ENCODE peak calls at places on chromosomes 5 and 9, in nine cellular contexts. One of them, this sample, is unnamed.

GRCh38 chr5:16776611-16777251 is 159.4 kb downstream of the MYO10 start:
- DNase-seq in uterus: no peak
- DNase-seq in heart left ventricle: peak
- DNase-seq in lower leg skin: peak
- DNase-seq in IMR-90: no peak
- DNase-seq in upper lobe of left lung: no peak
- DNase-seq in Peyer's patch: no peak
- DNase-seq in spleen: no peak
- DNase-seq in gastrocnemius medialis: peak
- DNase-seq in this sample: no peak

GRCh38 chr9:15512889-15513288 is 2.1 kb upstream of the PSIP1 start:
- DNase-seq in uterus: no peak
- DNase-seq in heart left ventricle: no peak
- DNase-seq in lower leg skin: no peak
- DNase-seq in IMR-90: no peak
- DNase-seq in upper lobe of left lung: no peak
- DNase-seq in Peyer's patch: no peak
- DNase-seq in spleen: no peak
- DNase-seq in gastrocnemius medialis: no peak
- DNase-seq in this sample: no peak

GRCh38 chr5:72152506-72152905 is 45.2 kb downstream of the MAP1B start:
- DNase-seq in uterus: no peak
- DNase-seq in heart left ventricle: no peak
- DNase-seq in lower leg skin: no peak
- DNase-seq in IMR-90: peak
- DNase-seq in upper lobe of left lung: no peak
- DNase-seq in Peyer's patch: no peak
- DNase-seq in spleen: no peak
- DNase-seq in gastrocnemius medialis: no peak
- DNase-seq in this sample: no peak

GRCh38 chr5:143739741-143740140 is 72.2 kb upstream of the HMHB1 start:
- DNase-seq in uterus: no peak
- DNase-seq in heart left ventricle: no peak
- DNase-seq in lower leg skin: no peak
- DNase-seq in IMR-90: peak
- DNase-seq in upper lobe of left lung: no peak
- DNase-seq in Peyer's patch: no peak
- DNase-seq in spleen: no peak
- DNase-seq in gastrocnemius medialis: no peak
- DNase-seq in this sample: no peak

GRCh38 chr5:142298789-142299188 is 26.0 kb downstream of the SPRY4 start:
- DNase-seq in uterus: no peak
- DNase-seq in heart left ventricle: no peak
- DNase-seq in lower leg skin: no peak
- DNase-seq in IMR-90: no peak
- DNase-seq in upper lobe of left lung: no peak
- DNase-seq in Peyer's patch: no peak
- DNase-seq in spleen: no peak
- DNase-seq in gastrocnemius medialis: no peak
- DNase-seq in this sample: no peak

GRCh38 chr5:14178671-14179211 is 35.6 kb downstream of the TRIO start:
- DNase-seq in uterus: no peak
- DNase-seq in heart left ventricle: no peak
- DNase-seq in lower leg skin: no peak
- DNase-seq in IMR-90: peak
- DNase-seq in upper lobe of left lung: no peak
- DNase-seq in Peyer's patch: no peak
- DNase-seq in spleen: no peak
- DNase-seq in gastrocnemius medialis: no peak
- DNase-seq in this sample: peak

GRCh38 chr5:116600876-116601275 is 26.3 kb upstream of the SEMA6A start:
- DNase-seq in uterus: no peak
- DNase-seq in heart left ventricle: no peak
- DNase-seq in lower leg skin: no peak
- DNase-seq in IMR-90: peak
- DNase-seq in upper lobe of left lung: no peak
- DNase-seq in Peyer's patch: no peak
- DNase-seq in spleen: no peak
- DNase-seq in gastrocnemius medialis: no peak
- DNase-seq in this sample: no peak

GRCh38 chr9:4855861-4856260 is 63.1 kb downstream of the RCL1 start:
- DNase-seq in uterus: no peak
- DNase-seq in heart left ventricle: no peak
- DNase-seq in lower leg skin: no peak
- DNase-seq in IMR-90: peak
- DNase-seq in upper lobe of left lung: no peak
- DNase-seq in Peyer's patch: no peak
- DNase-seq in spleen: no peak
- DNase-seq in gastrocnemius medialis: no peak
- DNase-seq in this sample: no peak

GRCh38 chr9:13569706-13570423 is 290.4 kb upstream of the MPDZ start:
- DNase-seq in uterus: no peak
- DNase-seq in heart left ventricle: no peak
- DNase-seq in lower leg skin: no peak
- DNase-seq in IMR-90: no peak
- DNase-seq in upper lobe of left lung: no peak
- DNase-seq in Peyer's patch: no peak
- DNase-seq in spleen: no peak
- DNase-seq in gastrocnemius medialis: no peak
- DNase-seq in this sample: no peak

GRCh38 chr5:148416921-148417320 is 33.2 kb downstream of the FBXO38 start:
- DNase-seq in uterus: no peak
- DNase-seq in heart left ventricle: peak
- DNase-seq in lower leg skin: no peak
- DNase-seq in IMR-90: no peak
- DNase-seq in upper lobe of left lung: no peak
- DNase-seq in Peyer's patch: no peak
- DNase-seq in spleen: no peak
- DNase-seq in gastrocnemius medialis: peak
- DNase-seq in this sample: peak

GRCh38 chr9:71004196-71004595 is 117.2 kb downstream of the TRPM3 start:
- DNase-seq in uterus: no peak
- DNase-seq in heart left ventricle: no peak
- DNase-seq in lower leg skin: no peak
- DNase-seq in IMR-90: peak
- DNase-seq in upper lobe of left lung: no peak
- DNase-seq in Peyer's patch: no peak
- DNase-seq in spleen: no peak
- DNase-seq in gastrocnemius medialis: no peak
- DNase-seq in this sample: no peak

GRCh38 chr5:79742549-79743136 is 53.0 kb downstream of the CMYA5 start:
- DNase-seq in uterus: no peak
- DNase-seq in heart left ventricle: no peak
- DNase-seq in lower leg skin: no peak
- DNase-seq in IMR-90: no peak
- DNase-seq in upper lobe of left lung: no peak
- DNase-seq in Peyer's patch: no peak
- DNase-seq in spleen: no peak
- DNase-seq in gastrocnemius medialis: no peak
- DNase-seq in this sample: no peak

GRCh38 chr9:826500-827280 is 14.8 kb upstream of the DMRT1 start:
- DNase-seq in uterus: no peak
- DNase-seq in heart left ventricle: no peak
- DNase-seq in lower leg skin: no peak
- DNase-seq in IMR-90: no peak
- DNase-seq in upper lobe of left lung: no peak
- DNase-seq in Peyer's patch: peak
- DNase-seq in spleen: peak
- DNase-seq in gastrocnemius medialis: no peak
- DNase-seq in this sample: no peak
- TF ChIP-seq POLR2A in uterus: no peak
- TF ChIP-seq POLR2A in heart left ventricle: no peak
- TF ChIP-seq POLR2A in lower leg skin: no peak
- TF ChIP-seq POLR2A in IMR-90: no peak
- TF ChIP-seq POLR2A in upper lobe of left lung: no peak
- TF ChIP-seq POLR2A in Peyer's patch: no peak
- TF ChIP-seq POLR2A in spleen: no peak
- TF ChIP-seq POLR2A in gastrocnemius medialis: no peak
- TF ChIP-seq POLR2A in this sample: no peak

DNA sequence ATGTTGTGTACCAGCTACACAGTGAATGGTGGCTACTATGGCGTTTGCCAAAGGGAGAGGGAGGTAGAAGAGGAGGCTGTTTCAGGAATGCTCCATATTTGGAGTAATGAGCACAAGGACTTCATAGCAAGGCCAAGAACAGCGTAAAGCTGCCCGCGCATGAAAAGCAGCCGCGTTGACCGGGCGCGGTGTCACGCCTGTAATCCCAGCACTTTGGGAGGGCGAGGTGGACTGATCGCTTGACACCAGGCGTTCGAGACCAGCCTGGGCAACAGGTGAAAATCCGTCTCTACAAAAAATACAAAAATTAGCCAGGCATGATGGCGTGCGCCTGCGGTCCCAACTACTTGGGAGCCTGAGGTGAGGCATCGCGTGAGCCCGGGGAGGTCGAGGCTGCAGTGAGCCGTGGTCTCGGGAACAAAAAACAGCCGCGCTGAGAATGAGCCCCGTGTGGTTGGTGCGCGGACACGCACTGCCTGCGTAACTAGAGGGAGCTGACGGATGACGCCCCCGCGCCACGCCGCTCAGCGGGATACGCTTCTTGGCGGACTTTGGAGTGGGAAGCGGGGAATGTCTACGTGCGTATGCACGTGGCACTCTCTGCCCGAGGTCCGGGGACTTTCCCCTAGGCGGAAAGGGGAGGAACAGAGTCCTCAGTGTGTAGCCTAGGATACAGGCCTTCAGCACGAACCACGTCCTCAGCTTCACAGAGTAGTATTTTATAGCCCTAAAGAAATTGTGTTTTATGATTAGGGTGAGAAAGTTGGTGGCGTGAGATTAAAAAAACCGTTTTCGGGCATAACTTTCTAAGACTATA is at the start of gene RMRP:
- DNase-seq in uterus: peak
- DNase-seq in heart left ventricle: peak
- DNase-seq in lower leg skin: peak
- DNase-seq in IMR-90: peak
- DNase-seq in upper lobe of left lung: peak
- DNase-seq in Peyer's patch: peak
- DNase-seq in spleen: peak
- DNase-seq in gastrocnemius medialis: peak
- DNase-seq in this sample: peak
- TF ChIP-seq POLR2A in uterus: peak
- TF ChIP-seq POLR2A in heart left ventricle: peak
- TF ChIP-seq POLR2A in lower leg skin: no peak
- TF ChIP-seq POLR2A in IMR-90: no peak
- TF ChIP-seq POLR2A in upper lobe of left lung: peak
- TF ChIP-seq POLR2A in Peyer's patch: peak
- TF ChIP-seq POLR2A in spleen: peak
- TF ChIP-seq POLR2A in gastrocnemius medialis: peak
- TF ChIP-seq POLR2A in this sample: no peak

GRCh38 chr9:91896513-91897121 is 53.4 kb downstream of the ROR2 start:
- DNase-seq in uterus: peak
- DNase-seq in heart left ventricle: peak
- DNase-seq in lower leg skin: no peak
- DNase-seq in IMR-90: peak
- DNase-seq in upper lobe of left lung: no peak
- DNase-seq in Peyer's patch: no peak
- DNase-seq in spleen: peak
- DNase-seq in gastrocnemius medialis: no peak
- DNase-seq in this sample: no peak

GRCh38 chr9:91897201-91897600 is 52.8 kb downstream of the ROR2 start:
- DNase-seq in uterus: no peak
- DNase-seq in heart left ventricle: no peak
- DNase-seq in lower leg skin: no peak
- DNase-seq in IMR-90: peak
- DNase-seq in upper lobe of left lung: no peak
- DNase-seq in Peyer's patch: no peak
- DNase-seq in spleen: no peak
- DNase-seq in gastrocnemius medialis: no peak
- DNase-seq in this sample: no peak

GRCh38 chr9:91899611-91900010 is 50.4 kb downstream of the ROR2 start:
- DNase-seq in uterus: no peak
- DNase-seq in heart left ventricle: no peak
- DNase-seq in lower leg skin: no peak
- DNase-seq in IMR-90: no peak
- DNase-seq in upper lobe of left lung: no peak
- DNase-seq in Peyer's patch: no peak
- DNase-seq in spleen: peak
- DNase-seq in gastrocnemius medialis: no peak
- DNase-seq in this sample: no peak

GRCh38 chr9:91900057-91900816 is 49.8 kb downstream of the ROR2 start:
- DNase-seq in uterus: peak
- DNase-seq in heart left ventricle: no peak
- DNase-seq in lower leg skin: no peak
- DNase-seq in IMR-90: no peak
- DNase-seq in upper lobe of left lung: no peak
- DNase-seq in Peyer's patch: no peak
- DNase-seq in spleen: peak
- DNase-seq in gastrocnemius medialis: no peak
- DNase-seq in this sample: no peak

DNA sequence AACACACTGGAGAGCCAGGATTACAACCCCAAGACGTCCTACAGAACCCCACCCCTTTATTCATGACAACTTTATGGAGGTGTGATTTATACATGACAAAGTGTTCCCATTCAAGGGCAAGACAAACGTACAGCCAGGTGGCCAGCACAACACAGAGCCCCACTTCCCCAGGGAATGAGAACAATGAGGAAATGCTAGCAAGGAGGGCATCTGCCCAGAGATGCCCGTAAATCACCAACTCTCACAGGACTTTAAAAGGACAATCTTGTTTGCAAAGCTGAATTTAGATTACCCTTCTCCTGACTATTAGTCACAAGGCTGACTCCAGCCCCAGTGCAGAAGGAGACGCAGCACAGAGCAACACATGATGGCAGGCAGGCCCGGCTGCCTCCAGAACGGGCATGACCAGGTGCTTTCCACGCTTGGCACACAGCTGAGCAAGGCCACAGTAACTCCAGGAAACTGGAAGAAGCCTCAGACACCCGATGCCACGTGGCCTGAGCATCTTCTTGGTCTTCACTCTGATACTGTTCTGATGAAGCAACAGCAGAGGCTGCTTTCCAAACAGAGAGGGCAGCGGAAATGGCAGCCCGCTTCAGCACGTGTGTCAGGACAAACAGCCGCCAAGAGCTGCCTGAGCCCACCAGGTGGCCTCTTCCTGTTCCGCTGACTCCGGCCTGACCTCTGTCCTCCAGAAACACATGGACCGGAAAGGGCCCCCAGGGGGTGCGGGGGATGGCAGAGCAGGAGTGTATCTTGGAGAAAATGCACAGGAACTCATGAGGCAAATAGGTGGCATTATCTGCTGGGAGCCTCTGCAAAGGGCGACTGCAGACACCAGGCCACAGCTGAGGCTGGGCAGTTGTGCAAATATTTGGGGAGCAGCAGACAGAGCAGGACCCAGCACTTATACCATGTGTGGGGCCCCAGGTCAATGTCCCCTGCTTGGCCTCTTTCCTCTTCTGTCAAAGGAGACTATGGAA is 51.3 kb downstream of the ROR2 start:
- DNase-seq in uterus: peak
- DNase-seq in heart left ventricle: no peak
- DNase-seq in lower leg skin: no peak
- DNase-seq in IMR-90: peak
- DNase-seq in upper lobe of left lung: no peak
- DNase-seq in Peyer's patch: no peak
- DNase-seq in spleen: peak
- DNase-seq in gastrocnemius medialis: no peak
- DNase-seq in this sample: no peak
- TF ChIP-seq POLR2A in uterus: no peak
- TF ChIP-seq POLR2A in heart left ventricle: no peak
- TF ChIP-seq POLR2A in lower leg skin: no peak
- TF ChIP-seq POLR2A in IMR-90: no peak
- TF ChIP-seq POLR2A in upper lobe of left lung: no peak
- TF ChIP-seq POLR2A in Peyer's patch: no peak
- TF ChIP-seq POLR2A in spleen: no peak
- TF ChIP-seq POLR2A in gastrocnemius medialis: no peak
- TF ChIP-seq POLR2A in this sample: no peak

GRCh38 chr5:159395202-159395601 is 64.9 kb upstream of the IL12B start:
- DNase-seq in uterus: no peak
- DNase-seq in heart left ventricle: no peak
- DNase-seq in lower leg skin: no peak
- DNase-seq in IMR-90: no peak
- DNase-seq in upper lobe of left lung: no peak
- DNase-seq in Peyer's patch: no peak
- DNase-seq in spleen: no peak
- DNase-seq in gastrocnemius medialis: no peak
- DNase-seq in this sample: no peak
- TF ChIP-seq POLR2A in uterus: no peak
- TF ChIP-seq POLR2A in heart left ventricle: no peak
- TF ChIP-seq POLR2A in lower leg skin: no peak
- TF ChIP-seq POLR2A in IMR-90: no peak
- TF ChIP-seq POLR2A in upper lobe of left lung: no peak
- TF ChIP-seq POLR2A in Peyer's patch: no peak
- TF ChIP-seq POLR2A in spleen: no peak
- TF ChIP-seq POLR2A in gastrocnemius medialis: no peak
- TF ChIP-seq POLR2A in this sample: no peak

This sample was measured in H54.